ENCODE peak calls at places on chromosomes 4 and X, in ten cellular contexts. W is upper lobe of left lung, A is ovary, P is choroid plexus epithelial cell, V is vagina, Y is K562, F is AG09309, R is AG09319, K is pancreas, E is stomach. I is an unnamed sample.

GRCh38 chrX:24375732-24376131 is 15.3 kb downstream of the SUPT20HL1 start:
- DNase-seq in R (no peak), F (no peak), Y (no peak), P (no peak), E (no peak), A (no peak), V (no peak), W (no peak), K (no peak), I (no peak)

GRCh38 chrX:55119712-55120111 is 30.9 kb downstream of the PAGE2 start:
- DNase-seq in Y (no peak), K (no peak), R (no peak), E (no peak), W (no peak), V (no peak), P (peak), A (no peak), F (no peak), I (no peak)

GRCh38 chr4:102497986-102498385 is 3.2 kb upstream of the NFKB1 start:
- DNase-seq in E (no peak), K (no peak), R (no peak), F (no peak), V (no peak), A (no peak), Y (no peak), W (no peak), P (no peak), I (no peak)

GRCh38 chr4:8398347-8398746 is 42.2 kb downstream of the ACOX3 start:
- DNase-seq in A (no peak), W (no peak), F (no peak), P (no peak), V (no peak), Y (no peak), E (no peak), R (no peak), K (no peak), I (no peak)

GRCh38 chr4:111283066-111283677 is 660.3 kb upstream of the PITX2 start:
- DNase-seq in A (no peak), K (peak), W (no peak), F (peak), Y (peak), E (peak), P (peak), V (no peak), R (no peak), I (peak)

GRCh38 chr4:137635596-137635995 is 103.3 kb upstream of the PCDH18 start:
- DNase-seq in K (no peak), Y (no peak), F (no peak), P (peak), E (no peak), A (no peak), R (no peak), W (no peak), V (no peak), I (no peak)

GRCh38 chr4:53476232-53477037 is 99.0 kb downstream of the FIP1L1 start:
- DNase-seq in V (no peak), W (no peak), A (no peak), F (peak), R (peak), Y (no peak), E (no peak), K (no peak), P (peak), I (no peak)

GRCh38 chr4:151874328-151874727 is 113.5 kb upstream of the GATB start:
- DNase-seq in E (no peak), R (no peak), Y (no peak), W (no peak), K (no peak), A (no peak), V (no peak), F (no peak), P (no peak), I (no peak)

GRCh38 chr4:20178902-20179576 is 72.7 kb upstream of the SLIT2 start:
- DNase-seq in V (no peak), A (no peak), F (no peak), R (no peak), E (no peak), K (no peak), W (peak), Y (no peak), P (no peak), I (no peak)

GRCh38 chr4:143403551-143403816 is 66.8 kb downstream of the GAB1 start:
- DNase-seq in E (no peak), W (no peak), R (no peak), Y (no peak), K (no peak), V (no peak), F (no peak), A (no peak), P (no peak), I (no peak)

GRCh38 chr4:71290481-71290880 is 48.3 kb upstream of the SLC4A4 start:
- DNase-seq in V (no peak), A (no peak), W (no peak), F (no peak), Y (no peak), K (no peak), P (no peak), E (no peak), R (no peak), I (no peak)

GRCh38 chr4:71290074-71290473 is 48.7 kb upstream of the SLC4A4 start:
- DNase-seq in A (no peak), F (no peak), Y (no peak), K (no peak), W (no peak), P (peak), V (no peak), R (peak), E (no peak), I (no peak)

GRCh38 chr4:71292228-71292627 is 46.6 kb upstream of the SLC4A4 start:
- DNase-seq in P (no peak), W (no peak), R (no peak), E (no peak), Y (no peak), V (no peak), F (no peak), A (no peak), K (no peak), I (no peak)

GRCh38 chr4:71287305-71287704 is 51.5 kb upstream of the SLC4A4 start:
- DNase-seq in V (no peak), K (no peak), A (no peak), R (peak), F (no peak), W (no peak), Y (no peak), P (no peak), E (no peak), I (no peak)

DNA sequence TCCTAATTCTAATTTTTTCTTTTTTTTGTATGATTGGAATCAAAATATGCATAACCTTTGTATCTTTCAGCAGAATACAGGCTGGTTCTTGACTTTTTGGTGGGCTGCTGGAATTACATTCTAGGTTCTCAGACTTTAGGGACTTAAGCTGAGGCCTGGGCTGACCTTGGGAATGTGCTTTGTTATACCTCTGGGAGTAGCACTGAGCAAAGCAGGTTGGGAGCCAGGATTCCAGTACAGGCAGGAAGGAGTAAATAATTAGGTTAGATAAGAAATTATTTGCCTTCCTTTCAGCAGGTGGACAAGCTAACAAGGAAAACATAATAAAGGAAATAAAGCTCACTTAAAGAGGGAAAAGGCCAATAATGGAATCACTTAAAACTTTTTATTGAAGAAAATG is 49.9 kb upstream of the SLC4A4 start:
- DNase-seq in K (peak), Y (no peak), W (no peak), F (no peak), R (no peak), E (peak), P (no peak), A (no peak), V (no peak), I (no peak)
- TF ChIP-seq CTCF in K (no peak), Y (no peak), W (no peak), F (no peak), R (no peak), E (no peak), P (no peak), A (no peak), V (no peak), I (no peak)

DNA sequence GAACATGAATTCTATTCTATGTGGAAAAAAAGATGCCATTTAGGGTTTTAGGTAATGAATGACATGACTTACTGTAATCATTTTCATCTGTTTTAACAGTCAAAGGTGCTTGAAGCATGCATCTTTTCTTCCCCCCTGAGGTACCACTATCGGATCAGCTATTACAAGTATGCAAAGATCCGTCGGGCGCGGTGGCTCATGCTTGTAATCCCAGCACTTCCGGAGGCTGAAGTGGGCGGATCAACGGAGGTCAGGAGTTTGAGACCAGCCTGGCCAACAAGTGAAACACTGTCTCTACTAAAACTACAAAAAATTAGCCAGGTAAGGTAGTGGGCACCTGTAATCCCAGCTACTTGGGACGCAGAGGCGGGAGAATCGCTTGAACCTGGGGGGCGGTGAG is 241.3 kb downstream of the ARAP2 start:
- DNase-seq in E (no peak), F (no peak), R (no peak), A (no peak), P (no peak), V (no peak), K (no peak), Y (no peak), W (no peak), I (no peak)
- TF ChIP-seq CTCF in E (no peak), F (no peak), R (no peak), A (no peak), P (no peak), V (no peak), K (no peak), Y (no peak), W (no peak), I (no peak)

GRCh38 chrX:155179343-155179997 is 36.8 kb upstream of the VBP1 start:
- DNase-seq in Y (peak), R (no peak), A (no peak), W (no peak), P (peak), F (no peak), E (no peak), V (no peak), K (no peak), I (no peak)
- TF ChIP-seq CTCF in Y (peak), R (no peak), A (no peak), W (no peak), P (no peak), F (no peak), E (no peak), V (no peak), K (no peak), I (no peak)

GRCh38 chr4:44927361-44928061 is 201.2 kb upstream of the GNPDA2 start:
- DNase-seq in V (no peak), Y (peak), E (no peak), R (no peak), A (no peak), W (no peak), F (no peak), P (peak), K (no peak), I (no peak)
- TF ChIP-seq CTCF in V (peak), Y (no peak), E (peak), R (no peak), A (no peak), W (no peak), F (no peak), P (peak), K (peak), I (peak)

GRCh38 chrX:88425739-88426138 is 321.3 kb upstream of the CPXCR1 start:
- DNase-seq in W (no peak), Y (no peak), V (no peak), K (no peak), E (no peak), R (no peak), A (no peak), P (peak), F (no peak), I (no peak)
- TF ChIP-seq CTCF in W (no peak), Y (no peak), V (no peak), K (no peak), E (no peak), R (no peak), A (no peak), P (peak), F (no peak), I (peak)

GRCh38 chr4:139892973-139893736 is 227.5 kb downstream of the MGST2 start:
- DNase-seq in F (no peak), E (no peak), Y (no peak), W (no peak), P (no peak), R (no peak), A (no peak), K (no peak), V (no peak), I (no peak)
- TF ChIP-seq CTCF in F (no peak), E (no peak), Y (no peak), W (no peak), P (no peak), R (no peak), A (no peak), K (no peak), V (no peak), I (no peak)

GRCh38 chrX:149004936-149005335 is 500.2 kb downstream of the IDS start:
- DNase-seq in P (no peak), V (no peak), F (no peak), K (no peak), R (no peak), Y (no peak), W (no peak), E (no peak), A (no peak), I (no peak)
- TF ChIP-seq CTCF in P (peak), V (no peak), F (no peak), K (no peak), R (no peak), Y (no peak), W (no peak), E (no peak), A (no peak), I (no peak)